ENCODE peak calls at places on chromosomes 16 and 17, in seven cellular contexts. H is stimulated activated CD8-positive, alpha-beta memory T cell treated with anti-CD3 and anti-CD28 coated beads, Interleukin-4, amount 100 ng/mL, for 1 hour; M is NCI-H1048; S is foreskin fibroblast; F is small intestine; I is HS-27A; B is stimulated activated CD4-positive, alpha-beta T cell treated with anti-CD3 and anti-CD28 coated beads, Interleukin-4, amount 100 ng/mL, for 4 hours. L is an unnamed sample.

GRCh38 chr17:74778960-74779359 is 2.8 kb upstream of the NAT9 start:
- DNase-seq in H (no peak), M (no peak), S (no peak), F (no peak), I (no peak), B (no peak), L (no peak)

GRCh38 chr16:54135361-54136275 is 151.0 kb downstream of the IRX3 start:
- DNase-seq in H (no peak), M (no peak), S (peak), F (no peak), I (peak), B (no peak), L (no peak)

GRCh38 chr17:72578817-72579470 is 458.1 kb downstream of the SOX9 start:
- DNase-seq in H (no peak), M (no peak), S (no peak), F (no peak), I (no peak), B (no peak), L (no peak)

GRCh38 chr17:45308840-45309239 is 8.0 kb downstream of the MAP3K14 start:
- DNase-seq in H (no peak), M (no peak), S (no peak), F (no peak), I (no peak), B (no peak), L (no peak)

GRCh38 chr17:80799553-80800403 is 191.9 kb upstream of the CHMP6 start:
- DNase-seq in H (no peak), M (no peak), S (no peak), F (no peak), I (no peak), B (no peak), L (no peak)

GRCh38 chr17:64217249-64217652 is 45.8 kb downstream of the TEX2 start:
- DNase-seq in H (no peak), M (no peak), S (no peak), F (no peak), I (no peak), B (no peak), L (no peak)

GRCh38 chr16:87604572-87605135 is 2.3 kb downstream of the JPH3 start:
- DNase-seq in H (no peak), M (no peak), S (no peak), F (no peak), I (no peak), B (no peak), L (no peak)

GRCh38 chr17:72056727-72057290 is 64.0 kb upstream of the SOX9 start:
- DNase-seq in H (no peak), M (no peak), S (no peak), F (no peak), I (no peak), B (no peak), L (no peak)

GRCh38 chr16:80569440-80570105 is 28.8 kb downstream of the DYNLRB2 start:
- DNase-seq in H (peak), M (no peak), S (peak), F (peak), I (peak), B (peak), L (no peak)

GRCh38 chr17:3732171-3732570 is 8.5 kb downstream of the HASPIN start:
- DNase-seq in H (no peak), M (no peak), S (peak), F (no peak), I (no peak), B (no peak), L (peak)

GRCh38 chr16:58236831-58237230 is 38.9 kb upstream of the CSNK2A2 start:
- DNase-seq in H (no peak), M (no peak), S (no peak), F (no peak), I (no peak), B (no peak), L (no peak)

GRCh38 chr17:26766743-26767142 is 527.2 kb upstream of the WSB1 start:
- DNase-seq in H (no peak), M (no peak), S (no peak), F (no peak), I (no peak), B (no peak), L (no peak)

GRCh38 chr17:57708401-57708800 is 36.7 kb downstream of the CCDC182 start:
- DNase-seq in H (no peak), M (no peak), S (no peak), F (no peak), I (no peak), B (no peak), L (no peak)

GRCh38 chr17:41308251-41308917 is 725 bp downstream of the KRTAP16-1 start:
- DNase-seq in H (peak), M (no peak), S (peak), F (peak), I (no peak), B (peak), L (peak)

GRCh38 chr17:4635823-4636375 is 5.6 kb downstream of the ALOX15 start:
- DNase-seq in H (no peak), M (no peak), S (no peak), F (no peak), I (no peak), B (no peak), L (peak)

GRCh38 chr16:55040366-55041086 is 109.9 kb downstream of the IRX5 start:
- DNase-seq in H (no peak), M (no peak), S (no peak), F (no peak), I (no peak), B (no peak), L (no peak)

GRCh38 chr16:30953511-30954124 is 3.9 kb upstream of the SETD1A start:
- DNase-seq in H (no peak), M (peak), S (peak), F (peak), I (no peak), B (peak), L (peak)

GRCh38 chr17:68302066-68302564 is 10.8 kb downstream of the ARSG start:
- DNase-seq in H (no peak), M (no peak), S (no peak), F (no peak), I (no peak), B (no peak), L (no peak)

GRCh38 chr17:41013181-41013580 is 4.3 kb upstream of the KRTAP3-1 start:
- DNase-seq in H (no peak), M (no peak), S (peak), F (no peak), I (no peak), B (no peak), L (no peak)

GRCh38 chr16:64092284-64092683 is 1029.6 kb downstream of the CDH11 start:
- DNase-seq in H (no peak), M (no peak), S (peak), F (no peak), I (peak), B (no peak), L (no peak)

GRCh38 chr16:30668393-30668792 is 10.2 kb downstream of the FBRS start:
- DNase-seq in H (no peak), M (no peak), S (no peak), F (no peak), I (no peak), B (no peak), L (no peak)

GRCh38 chr16:4383591-4384495 is 12.2 kb downstream of the VASN start:
- DNase-seq in H (no peak), M (no peak), S (no peak), F (no peak), I (no peak), B (no peak), L (no peak)

GRCh38 chr17:67273900-67274299 is 28.9 kb upstream of the HELZ start:
- DNase-seq in H (no peak), M (no peak), S (no peak), F (no peak), I (no peak), B (no peak), L (no peak)

GRCh38 chr16:4723071-4723767 is 10.9 kb downstream of the ANKS3 start:
- DNase-seq in H (no peak), M (no peak), S (no peak), F (no peak), I (no peak), B (no peak), L (no peak)